ENCODE peak calls at places on chromosomes 4 and X, in five cellular contexts. G, K, F, D and C are unnamed samples.

GRCh38 chr4:164204434-164204833 is 549.5 kb upstream of the SMIM31 start:
- DNase-seq in G (no peak), K (no peak), F (no peak), D (no peak), C (no peak)

GRCh38 chrX:93585661-93586060 is 87.7 kb downstream of the NAP1L3 start:
- DNase-seq in G (no peak), K (no peak), F (no peak), D (no peak), C (no peak)

GRCh38 chrX:123188081-123188480 is 4.0 kb downstream of the GRIA3 start:
- DNase-seq in G (no peak), K (no peak), F (no peak), D (no peak), C (no peak)

GRCh38 chr4:87465739-87466366 is 43.5 kb downstream of the NUDT9 start:
- DNase-seq in G (no peak), K (peak), F (peak), D (no peak), C (no peak)

GRCh38 chr4:107853444-107854325 is 29.0 kb downstream of the SGMS2 start:
- DNase-seq in G (no peak), K (no peak), F (peak), D (no peak), C (peak)

GRCh38 chr4:46656071-46656470 is 253.0 kb downstream of the COX7B2 start:
- DNase-seq in G (no peak), K (no peak), F (peak), D (no peak), C (no peak)

GRCh38 chrX:49039598-49040375 is 3.4 kb downstream of the TFE3 start:
- DNase-seq in G (peak), K (peak), F (peak), D (no peak), C (peak)

GRCh38 chrX:70454441-70455365 is 10.1 kb downstream of the DLG3 start:
- DNase-seq in G (peak), K (no peak), F (peak), D (no peak), C (no peak)

GRCh38 chr4:12036450-12036849 is 607.8 kb upstream of the HS3ST1 start:
- DNase-seq in G (no peak), K (no peak), F (no peak), D (no peak), C (no peak)

GRCh38 chrX:5559386-5559785 is 669.3 kb downstream of the NLGN4X start:
- DNase-seq in G (no peak), K (no peak), F (no peak), D (no peak), C (no peak)

GRCh38 chr4:92535599-92535998 is 231.8 kb downstream of the GRID2 start:
- DNase-seq in G (no peak), K (no peak), F (no peak), D (no peak), C (no peak)

GRCh38 chr4:148214529-148215166 is 227.6 kb downstream of the NR3C2 start:
- DNase-seq in G (no peak), K (no peak), F (no peak), D (no peak), C (no peak)

GRCh38 chrX:17854521-17854920 is 6.6 kb downstream of the RAI2 start:
- DNase-seq in G (no peak), K (no peak), F (no peak), D (no peak), C (no peak)

GRCh38 chr4:76803522-76803921 is 94.4 kb downstream of the SOWAHB start:
- DNase-seq in G (no peak), K (peak), F (peak), D (no peak), C (peak)

GRCh38 chr4:165684177-165684870 is 188.7 kb upstream of the TLL1 start:
- DNase-seq in G (no peak), K (peak), F (no peak), D (no peak), C (no peak)

GRCh38 chrX:131792789-131793462 is 230.2 kb upstream of the STK26 start:
- DNase-seq in G (peak), K (no peak), F (no peak), D (no peak), C (no peak)